ENCODE peak calls at places on chromosomes 2 and 18, in eight cellular contexts. G is A172; Y is NCI-H2081; D is ACHN; Z is coronary artery; V is activated CD8-positive, alpha-beta memory T cell treated with anti-CD3 and anti-CD28 coated beads for 24 hours; U is DND-41; I is CD8-positive, alpha-beta memory T cell. B is an unnamed sample.

GRCh38 chr2:44100351-44100750 is 68.3 kb upstream of the PPM1B start:
- DNase-seq in U (no peak), I (no peak), G (peak), V (no peak), Y (no peak), D (peak), Z (peak), B (no peak)

GRCh38 chr18:78722391-78722790 is 257.2 kb upstream of the SALL3 start:
- DNase-seq in V (no peak), Z (no peak), G (no peak), D (no peak), I (no peak), U (no peak), Y (no peak), B (peak)

GRCh38 chr18:31551883-31552282 is 39.8 kb upstream of the TTR start:
- DNase-seq in I (no peak), V (no peak), G (no peak), Z (no peak), D (no peak), Y (no peak), U (no peak), B (no peak)

GRCh38 chr2:219219113-219219696 is 447 bp upstream of the ABCB6 start:
- DNase-seq in Z (no peak), Y (no peak), V (no peak), G (no peak), U (no peak), D (no peak), I (no peak), B (no peak)

GRCh38 chr2:51706220-51706619 is 674.3 kb upstream of the NRXN1 start:
- DNase-seq in Z (no peak), U (no peak), G (no peak), I (no peak), Y (no peak), V (no peak), D (no peak), B (no peak)

GRCh38 chr2:20781656-20782265 is 41.1 kb downstream of the LDAH start:
- DNase-seq in D (peak), U (peak), Y (peak), G (peak), Z (no peak), I (no peak), V (no peak), B (peak)

GRCh38 chr2:210681481-210681880 is 125.1 kb downstream of the CPS1 start:
- DNase-seq in D (no peak), V (no peak), U (no peak), Y (peak), Z (no peak), I (no peak), G (no peak), B (no peak)

GRCh38 chr2:122191331-122191730 is 435.9 kb downstream of the TSN start:
- DNase-seq in V (no peak), Z (no peak), D (peak), I (no peak), G (peak), U (peak), Y (peak), B (peak)

GRCh38 chr2:142190805-142191204 is 60.0 kb upstream of the LRP1B start:
- DNase-seq in Z (no peak), I (no peak), G (peak), U (no peak), D (peak), Y (no peak), V (no peak), B (no peak)

GRCh38 chr18:76491801-76492668 is 3.0 kb downstream of the ZNF516 start:
- DNase-seq in V (peak), Z (no peak), Y (peak), I (no peak), D (peak), G (no peak), U (no peak), B (peak)

GRCh38 chr2:4475618-4476017 is 772.2 kb downstream of the DCDC2C start:
- DNase-seq in I (no peak), Y (no peak), U (no peak), D (no peak), Z (no peak), G (no peak), V (no peak), B (no peak)

GRCh38 chr2:57330447-57330846 is 716.2 kb upstream of the VRK2 start:
- DNase-seq in Y (no peak), I (no peak), D (peak), U (no peak), G (peak), V (no peak), Z (no peak), B (no peak)

GRCh38 chr18:33201509-33201926 is 239.0 kb downstream of the CCDC178 start:
- DNase-seq in U (peak), D (peak), I (no peak), Y (peak), Z (no peak), V (no peak), G (peak), B (peak)

B was measured in HAP-1.